ENCODE peak calls at places on chromosomes 3 and 15, in seven cellular contexts. One of them, this sample, is unnamed.

GRCh38 chr3:113222412-113223086 is 11.2 kb downstream of the BOC start:
- DNase-seq in GM12878: no peak
- DNase-seq in A549: no peak
- DNase-seq in PC-9: no peak
- DNase-seq in lower lobe of right lung: no peak
- DNase-seq in WTC11: no peak
- DNase-seq in cardiac fibroblast: no peak
- DNase-seq in this sample: no peak

GRCh38 chr3:181725830-181726229 is 14.1 kb downstream of the SOX2 start:
- DNase-seq in PC-9: no peak
- DNase-seq in cardiac fibroblast: no peak
- DNase-seq in lower lobe of right lung: no peak
- DNase-seq in GM12878: no peak
- DNase-seq in A549: no peak
- DNase-seq in WTC11: no peak
- DNase-seq in this sample: no peak

GRCh38 chr3:71723452-71724170 is 1.6 kb downstream of the EIF4E3 start:
- DNase-seq in cardiac fibroblast: no peak
- DNase-seq in WTC11: no peak
- DNase-seq in lower lobe of right lung: no peak
- DNase-seq in GM12878: no peak
- DNase-seq in PC-9: no peak
- DNase-seq in A549: no peak
- DNase-seq in this sample: no peak

GRCh38 chr3:55207744-55208143 is 279.4 kb downstream of the WNT5A start:
- DNase-seq in PC-9: no peak
- DNase-seq in WTC11: no peak
- DNase-seq in lower lobe of right lung: no peak
- DNase-seq in GM12878: no peak
- DNase-seq in A549: no peak
- DNase-seq in cardiac fibroblast: no peak
- DNase-seq in this sample: no peak

GRCh38 chr3:28835249-28835648 is 445.6 kb upstream of the RBMS3 start:
- DNase-seq in GM12878: no peak
- DNase-seq in PC-9: no peak
- DNase-seq in lower lobe of right lung: no peak
- DNase-seq in cardiac fibroblast: no peak
- DNase-seq in WTC11: no peak
- DNase-seq in A549: no peak
- DNase-seq in this sample: no peak

GRCh38 chr3:81816473-81817260 is 55.2 kb upstream of the GBE1 start:
- DNase-seq in lower lobe of right lung: no peak
- DNase-seq in PC-9: no peak
- DNase-seq in GM12878: peak
- DNase-seq in WTC11: no peak
- DNase-seq in cardiac fibroblast: peak
- DNase-seq in A549: no peak
- DNase-seq in this sample: no peak

GRCh38 chr15:101250331-101250730 is 1.5 kb downstream of the CHSY1 start:
- DNase-seq in GM12878: no peak
- DNase-seq in lower lobe of right lung: no peak
- DNase-seq in A549: no peak
- DNase-seq in WTC11: no peak
- DNase-seq in PC-9: no peak
- DNase-seq in cardiac fibroblast: peak
- DNase-seq in this sample: no peak

GRCh38 chr3:111621535-111621934 is 26.4 kb upstream of the ZBED2 start:
- DNase-seq in cardiac fibroblast: no peak
- DNase-seq in WTC11: peak
- DNase-seq in lower lobe of right lung: no peak
- DNase-seq in GM12878: no peak
- DNase-seq in PC-9: peak
- DNase-seq in A549: peak
- DNase-seq in this sample: no peak

GRCh38 chr15:90099072-90099867 is 3.0 kb downstream of the IDH2 start:
- DNase-seq in A549: no peak
- DNase-seq in lower lobe of right lung: no peak
- DNase-seq in WTC11: no peak
- DNase-seq in GM12878: no peak
- DNase-seq in PC-9: no peak
- DNase-seq in cardiac fibroblast: no peak
- DNase-seq in this sample: no peak

GRCh38 chr15:80512729-80513670 is 108.8 kb downstream of the ARNT2 start:
- DNase-seq in PC-9: peak
- DNase-seq in GM12878: no peak
- DNase-seq in WTC11: no peak
- DNase-seq in cardiac fibroblast: peak
- DNase-seq in A549: peak
- DNase-seq in lower lobe of right lung: no peak
- DNase-seq in this sample: no peak

GRCh38 chr15:26771917-26772587 is 814 bp downstream of the GABRB3 start:
- DNase-seq in A549: peak
- DNase-seq in lower lobe of right lung: no peak
- DNase-seq in cardiac fibroblast: no peak
- DNase-seq in WTC11: no peak
- DNase-seq in PC-9: no peak
- DNase-seq in GM12878: no peak
- DNase-seq in this sample: no peak

GRCh38 chr3:4406746-4407568 is 60.1 kb downstream of the SUMF1 start:
- DNase-seq in PC-9: no peak
- DNase-seq in A549: peak
- DNase-seq in lower lobe of right lung: no peak
- DNase-seq in WTC11: no peak
- DNase-seq in GM12878: no peak
- DNase-seq in cardiac fibroblast: no peak
- DNase-seq in this sample: no peak

DNA sequence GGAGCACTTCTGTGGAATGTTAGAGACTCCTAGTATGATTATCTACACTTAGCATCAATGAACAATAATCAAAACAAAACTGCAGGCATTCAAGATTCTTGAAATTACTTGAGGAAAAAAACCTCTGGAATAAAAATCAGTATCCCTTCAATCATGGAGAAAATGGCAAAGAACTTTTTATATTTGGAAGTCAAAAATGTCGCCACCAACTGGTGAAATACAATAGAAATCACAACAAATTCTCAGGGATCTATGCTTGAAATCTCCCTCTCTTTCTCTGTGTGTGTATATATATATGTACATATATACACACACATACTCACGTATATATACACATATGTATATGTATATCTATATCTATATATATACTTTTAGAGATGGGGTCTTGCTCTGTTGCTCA is 378.9 kb upstream of the ALCAM start:
- DNase-seq in A549: peak
- DNase-seq in cardiac fibroblast: peak
- DNase-seq in WTC11: no peak
- DNase-seq in GM12878: no peak
- DNase-seq in PC-9: no peak
- DNase-seq in lower lobe of right lung: no peak
- DNase-seq in this sample: no peak
- TF ChIP-seq CTCF in A549: no peak
- TF ChIP-seq CTCF in cardiac fibroblast: no peak
- TF ChIP-seq CTCF in WTC11: no peak
- TF ChIP-seq CTCF in GM12878: no peak
- TF ChIP-seq CTCF in PC-9: peak
- TF ChIP-seq CTCF in lower lobe of right lung: no peak
- TF ChIP-seq CTCF in this sample: no peak

DNA sequence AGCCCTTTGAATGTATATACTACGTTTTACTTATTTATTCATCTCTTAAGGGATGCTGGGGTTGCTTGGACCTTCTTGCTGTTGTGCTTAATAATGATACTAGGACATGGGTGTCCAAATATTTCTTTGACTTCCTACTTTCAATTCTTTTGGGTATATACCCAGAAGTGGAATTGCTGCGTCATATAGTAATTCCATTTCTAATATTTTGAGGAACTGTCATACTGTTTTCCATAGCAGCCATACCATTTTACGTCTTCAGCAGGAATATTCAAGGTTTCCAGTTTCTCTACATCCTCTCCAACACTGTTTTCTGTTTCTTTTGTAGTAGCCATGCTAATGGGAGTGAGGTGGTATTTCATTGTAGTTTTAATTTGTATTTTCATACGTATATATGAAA is 21.1 kb downstream of the KAT2B start:
- DNase-seq in cardiac fibroblast: no peak
- DNase-seq in PC-9: no peak
- DNase-seq in WTC11: no peak
- DNase-seq in lower lobe of right lung: no peak
- DNase-seq in GM12878: no peak
- DNase-seq in A549: no peak
- DNase-seq in this sample: no peak
- TF ChIP-seq CTCF in cardiac fibroblast: no peak
- TF ChIP-seq CTCF in PC-9: no peak
- TF ChIP-seq CTCF in WTC11: no peak
- TF ChIP-seq CTCF in lower lobe of right lung: no peak
- TF ChIP-seq CTCF in GM12878: no peak
- TF ChIP-seq CTCF in A549: no peak
- TF ChIP-seq CTCF in this sample: no peak

DNA sequence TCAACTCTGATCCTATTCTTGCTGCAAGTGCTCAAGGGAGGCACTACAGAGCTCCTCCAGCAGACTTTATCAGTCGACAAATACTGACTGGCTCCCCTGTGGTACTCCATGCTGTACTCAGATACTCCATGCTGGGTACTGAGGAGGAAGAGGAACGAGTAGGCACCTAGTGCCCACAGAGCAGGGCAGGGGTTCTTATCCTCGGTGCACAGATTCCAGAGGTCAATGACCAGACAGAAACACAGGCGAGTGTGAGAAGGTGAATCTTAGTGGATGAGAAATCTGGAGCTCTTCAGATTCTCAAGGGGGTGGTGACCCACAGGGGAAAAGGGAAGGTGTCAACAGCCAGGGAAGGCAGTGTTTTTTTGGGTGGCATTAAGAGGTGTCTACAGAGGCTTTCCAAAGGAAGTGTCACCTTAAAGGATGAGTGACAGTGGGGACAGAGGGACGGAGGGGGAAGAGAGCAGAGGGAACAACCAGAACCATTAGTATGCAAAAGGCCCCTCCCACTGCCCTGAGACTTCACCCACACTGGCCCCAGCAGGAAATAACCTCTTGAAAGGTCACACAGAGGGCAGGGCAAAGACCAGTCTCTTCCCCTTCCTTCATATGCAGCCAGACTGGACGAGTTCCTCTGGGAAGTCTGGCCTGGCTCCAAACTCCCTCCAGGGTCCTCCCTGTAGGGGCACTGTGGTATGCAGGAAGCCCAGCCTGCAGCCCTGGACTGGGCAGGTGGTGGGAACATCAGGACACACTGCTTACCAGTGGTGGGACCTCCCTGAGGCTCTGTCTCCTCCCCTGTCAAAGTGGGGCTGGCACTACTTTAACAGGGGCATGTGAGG is 27.5 kb downstream of the CCDC12 start:
- DNase-seq in cardiac fibroblast: no peak
- DNase-seq in A549: peak
- DNase-seq in GM12878: no peak
- DNase-seq in WTC11: peak
- DNase-seq in lower lobe of right lung: peak
- DNase-seq in PC-9: peak
- DNase-seq in this sample: no peak
- TF ChIP-seq CTCF in cardiac fibroblast: no peak
- TF ChIP-seq CTCF in A549: no peak
- TF ChIP-seq CTCF in GM12878: no peak
- TF ChIP-seq CTCF in WTC11: no peak
- TF ChIP-seq CTCF in lower lobe of right lung: no peak
- TF ChIP-seq CTCF in PC-9: no peak
- TF ChIP-seq CTCF in this sample: no peak

DNA sequence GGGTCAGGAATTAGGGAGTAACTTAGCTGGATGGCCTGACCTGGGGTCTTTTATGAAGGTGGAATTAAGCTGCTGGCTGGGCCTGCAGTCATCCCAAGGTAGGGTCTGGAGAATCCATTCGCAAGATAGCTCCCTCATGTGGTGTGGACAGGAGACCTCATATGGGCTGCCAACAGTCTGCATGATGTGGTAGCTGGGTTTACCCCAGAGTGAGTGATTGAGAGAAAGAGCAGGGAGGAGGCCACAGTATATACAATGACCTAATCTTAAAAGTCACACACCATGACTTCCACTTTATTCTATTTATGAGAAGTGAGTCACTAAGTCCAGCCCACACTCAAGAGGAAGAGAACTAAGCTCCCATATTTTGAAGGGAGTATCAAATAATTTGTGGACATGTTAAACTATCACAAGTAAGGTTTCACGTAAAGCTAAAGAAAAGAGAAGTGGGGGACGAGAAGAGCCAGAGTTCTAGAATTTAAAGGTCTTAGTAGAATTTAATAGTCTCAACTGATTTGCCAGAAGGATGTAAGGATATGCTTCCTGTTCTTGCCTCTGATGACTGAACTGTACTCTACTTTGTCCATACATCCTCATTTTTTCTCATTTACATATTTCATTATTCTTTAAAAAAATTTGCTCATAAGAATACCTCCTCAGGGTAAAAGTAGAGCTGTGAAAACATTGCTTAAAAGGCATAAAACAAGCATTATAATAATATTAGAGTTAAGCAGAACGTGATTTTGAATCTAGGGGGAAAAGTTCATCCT is 184.4 kb downstream of the PEX5L start:
- DNase-seq in lower lobe of right lung: no peak
- DNase-seq in WTC11: peak
- DNase-seq in GM12878: no peak
- DNase-seq in cardiac fibroblast: peak
- DNase-seq in A549: peak
- DNase-seq in PC-9: no peak
- DNase-seq in this sample: no peak
- TF ChIP-seq CTCF in lower lobe of right lung: no peak
- TF ChIP-seq CTCF in WTC11: no peak
- TF ChIP-seq CTCF in GM12878: no peak
- TF ChIP-seq CTCF in cardiac fibroblast: no peak
- TF ChIP-seq CTCF in A549: no peak
- TF ChIP-seq CTCF in PC-9: no peak
- TF ChIP-seq CTCF in this sample: no peak

GRCh38 chr3:46076606-46077005 is 49.3 kb upstream of the XCR1 start:
- DNase-seq in GM12878: no peak
- DNase-seq in A549: no peak
- DNase-seq in cardiac fibroblast: peak
- DNase-seq in lower lobe of right lung: no peak
- DNase-seq in PC-9: no peak
- DNase-seq in WTC11: no peak
- DNase-seq in this sample: no peak
- TF ChIP-seq CTCF in GM12878: peak
- TF ChIP-seq CTCF in A549: no peak
- TF ChIP-seq CTCF in cardiac fibroblast: peak
- TF ChIP-seq CTCF in lower lobe of right lung: peak
- TF ChIP-seq CTCF in PC-9: peak
- TF ChIP-seq CTCF in WTC11: no peak
- TF ChIP-seq CTCF in this sample: no peak